ENCODE peak calls at places on chromosomes 13 and 19, in eight cellular contexts. One of them, this sample, is unnamed.

GRCh38 chr19:43901395-43902390 is 33.4 kb downstream of the ZNF45 start:
- DNase-seq in bronchial epithelial cell: peak; percentile 71
- DNase-seq in CD4-positive, alpha-beta T cell: peak; percentile 52
- DNase-seq in left ventricle myocardium inferior: peak; percentile 82
- DNase-seq in psoas muscle: peak; percentile 83
- DNase-seq in endothelial cell: peak; percentile 65
- DNase-seq in fibroblast of pulmonary artery: peak; percentile 93
- DNase-seq in HL-60: peak; percentile 87
- DNase-seq in this sample: peak; percentile 62

GRCh38 chr13:98869408-98870090 is 108.3 kb downstream of the DOCK9 start:
- DNase-seq in left ventricle myocardium inferior: peak; percentile 28
- DNase-seq in endothelial cell: no peak
- DNase-seq in fibroblast of pulmonary artery: peak; percentile 33
- DNase-seq in CD4-positive, alpha-beta T cell: no peak
- DNase-seq in HL-60: no peak
- DNase-seq in psoas muscle: no peak
- DNase-seq in bronchial epithelial cell: peak; percentile 25
- DNase-seq in this sample: no peak

GRCh38 chr13:40116008-40116407 is 460.5 kb downstream of the COG6 start:
- DNase-seq in bronchial epithelial cell: peak; percentile 92
- DNase-seq in fibroblast of pulmonary artery: peak; percentile 99
- DNase-seq in HL-60: peak; percentile 18
- DNase-seq in endothelial cell: no peak
- DNase-seq in CD4-positive, alpha-beta T cell: peak; percentile 23
- DNase-seq in left ventricle myocardium inferior: no peak
- DNase-seq in psoas muscle: no peak
- DNase-seq in this sample: no peak

GRCh38 chr19:58033741-58034475 is at the start of gene ZSCAN1:
- DNase-seq in bronchial epithelial cell: peak; percentile 22
- DNase-seq in left ventricle myocardium inferior: peak; percentile 90
- DNase-seq in endothelial cell: peak; percentile 9
- DNase-seq in HL-60: no peak
- DNase-seq in CD4-positive, alpha-beta T cell: peak; percentile 8
- DNase-seq in psoas muscle: peak; percentile 72
- DNase-seq in fibroblast of pulmonary artery: peak; percentile 49
- DNase-seq in this sample: peak; percentile 33

GRCh38 chr19:16562608-16563025 is 9.6 kb downstream of the SLC35E1 start:
- DNase-seq in bronchial epithelial cell: no peak
- DNase-seq in left ventricle myocardium inferior: no peak
- DNase-seq in fibroblast of pulmonary artery: no peak
- DNase-seq in CD4-positive, alpha-beta T cell: no peak
- DNase-seq in endothelial cell: no peak
- DNase-seq in HL-60: no peak
- DNase-seq in psoas muscle: no peak
- DNase-seq in this sample: no peak

GRCh38 chr19:41706741-41707501 is 1.5 kb upstream of the CEACAM5 start:
- DNase-seq in endothelial cell: peak; percentile 78
- DNase-seq in CD4-positive, alpha-beta T cell: peak; percentile 61
- DNase-seq in HL-60: peak; percentile 80
- DNase-seq in bronchial epithelial cell: peak; percentile 38
- DNase-seq in psoas muscle: peak; percentile 59
- DNase-seq in left ventricle myocardium inferior: peak; percentile 23
- DNase-seq in fibroblast of pulmonary artery: peak; percentile 9
- DNase-seq in this sample: peak; percentile 60

GRCh38 chr13:34258646-34259386 is 440.9 kb downstream of the RFC3 start:
- DNase-seq in HL-60: no peak
- DNase-seq in bronchial epithelial cell: no peak
- DNase-seq in endothelial cell: no peak
- DNase-seq in fibroblast of pulmonary artery: no peak
- DNase-seq in CD4-positive, alpha-beta T cell: no peak
- DNase-seq in psoas muscle: no peak
- DNase-seq in left ventricle myocardium inferior: no peak
- DNase-seq in this sample: no peak

GRCh38 chr13:28100149-28101121 is at the start of gene FLT3:
- DNase-seq in fibroblast of pulmonary artery: peak; percentile 15
- DNase-seq in endothelial cell: peak; percentile 21
- DNase-seq in left ventricle myocardium inferior: peak; percentile 18
- DNase-seq in CD4-positive, alpha-beta T cell: peak; percentile 13
- DNase-seq in bronchial epithelial cell: no peak
- DNase-seq in HL-60: peak; percentile 97
- DNase-seq in psoas muscle: peak; percentile 52
- DNase-seq in this sample: peak; percentile 48

GRCh38 chr19:20503536-20503935 is 62.0 kb downstream of the ZNF737 start:
- DNase-seq in HL-60: no peak
- DNase-seq in psoas muscle: no peak
- DNase-seq in left ventricle myocardium inferior: no peak
- DNase-seq in CD4-positive, alpha-beta T cell: no peak
- DNase-seq in endothelial cell: no peak
- DNase-seq in bronchial epithelial cell: peak; percentile 53
- DNase-seq in fibroblast of pulmonary artery: peak; percentile 25
- DNase-seq in this sample: no peak

GRCh38 chr19:17611462-17612244 is 56.2 kb downstream of the COLGALT1 start:
- DNase-seq in psoas muscle: no peak
- DNase-seq in fibroblast of pulmonary artery: no peak
- DNase-seq in bronchial epithelial cell: no peak
- DNase-seq in endothelial cell: no peak
- DNase-seq in left ventricle myocardium inferior: no peak
- DNase-seq in CD4-positive, alpha-beta T cell: no peak
- DNase-seq in HL-60: no peak
- DNase-seq in this sample: no peak

GRCh38 chr13:30908416-30908980 is 2.4 kb downstream of the MEDAG start:
- DNase-seq in HL-60: no peak
- DNase-seq in bronchial epithelial cell: no peak
- DNase-seq in CD4-positive, alpha-beta T cell: no peak
- DNase-seq in psoas muscle: no peak
- DNase-seq in fibroblast of pulmonary artery: peak; percentile 91
- DNase-seq in left ventricle myocardium inferior: peak; percentile 47
- DNase-seq in endothelial cell: no peak
- DNase-seq in this sample: no peak

GRCh38 chr13:93963266-93964131 is 516.0 kb downstream of the DCT start:
- DNase-seq in bronchial epithelial cell: peak; percentile 16
- DNase-seq in endothelial cell: no peak
- DNase-seq in left ventricle myocardium inferior: no peak
- DNase-seq in HL-60: no peak
- DNase-seq in psoas muscle: no peak
- DNase-seq in CD4-positive, alpha-beta T cell: no peak
- DNase-seq in fibroblast of pulmonary artery: peak; percentile 82
- DNase-seq in this sample: no peak

GRCh38 chr13:108214511-108215383 is 589 bp downstream of the LIG4 start:
- DNase-seq in fibroblast of pulmonary artery: no peak
- DNase-seq in HL-60: no peak
- DNase-seq in bronchial epithelial cell: peak; percentile 26
- DNase-seq in endothelial cell: peak; percentile 13
- DNase-seq in CD4-positive, alpha-beta T cell: no peak
- DNase-seq in psoas muscle: peak; percentile 57
- DNase-seq in left ventricle myocardium inferior: no peak
- DNase-seq in this sample: no peak

GRCh38 chr13:97344250-97345175 is 89.5 kb upstream of the RAP2A start:
- DNase-seq in endothelial cell: peak; percentile 41
- DNase-seq in fibroblast of pulmonary artery: peak; percentile 81
- DNase-seq in psoas muscle: peak; percentile 77
- DNase-seq in bronchial epithelial cell: peak; percentile 58
- DNase-seq in CD4-positive, alpha-beta T cell: peak; percentile 33
- DNase-seq in HL-60: peak; percentile 46
- DNase-seq in left ventricle myocardium inferior: peak; percentile 58
- DNase-seq in this sample: no peak

GRCh38 chr13:110640591-110641029 is 25.3 kb downstream of the NAXD start:
- DNase-seq in left ventricle myocardium inferior: peak; percentile 60
- DNase-seq in fibroblast of pulmonary artery: peak; percentile 24
- DNase-seq in HL-60: no peak
- DNase-seq in endothelial cell: no peak
- DNase-seq in CD4-positive, alpha-beta T cell: no peak
- DNase-seq in bronchial epithelial cell: no peak
- DNase-seq in psoas muscle: peak; percentile 73
- DNase-seq in this sample: no peak

GRCh38 chr13:56975647-56976046 is 165.1 kb upstream of the PRR20A start:
- DNase-seq in fibroblast of pulmonary artery: no peak
- DNase-seq in endothelial cell: no peak
- DNase-seq in HL-60: no peak
- DNase-seq in bronchial epithelial cell: no peak
- DNase-seq in CD4-positive, alpha-beta T cell: no peak
- DNase-seq in psoas muscle: peak; percentile 26
- DNase-seq in left ventricle myocardium inferior: no peak
- DNase-seq in this sample: no peak

GRCh38 chr19:17209126-17210036 is 5.8 kb upstream of the USE1 start:
- DNase-seq in HL-60: no peak
- DNase-seq in psoas muscle: no peak
- DNase-seq in fibroblast of pulmonary artery: peak; percentile 34
- DNase-seq in CD4-positive, alpha-beta T cell: peak; percentile 30
- DNase-seq in left ventricle myocardium inferior: no peak
- DNase-seq in endothelial cell: peak; percentile 58
- DNase-seq in bronchial epithelial cell: peak; percentile 18
- DNase-seq in this sample: no peak

GRCh38 chr19:29006057-29006735 is 206.8 kb downstream of the UQCRFS1 start:
- DNase-seq in CD4-positive, alpha-beta T cell: no peak
- DNase-seq in left ventricle myocardium inferior: no peak
- DNase-seq in endothelial cell: no peak
- DNase-seq in bronchial epithelial cell: no peak
- DNase-seq in HL-60: no peak
- DNase-seq in fibroblast of pulmonary artery: peak; percentile 4
- DNase-seq in psoas muscle: no peak
- DNase-seq in this sample: no peak

GRCh38 chr13:100725472-100725871 is 50.9 kb upstream of the TMTC4 start:
- DNase-seq in endothelial cell: no peak
- DNase-seq in psoas muscle: no peak
- DNase-seq in CD4-positive, alpha-beta T cell: no peak
- DNase-seq in bronchial epithelial cell: no peak
- DNase-seq in HL-60: no peak
- DNase-seq in fibroblast of pulmonary artery: no peak
- DNase-seq in left ventricle myocardium inferior: no peak
- DNase-seq in this sample: no peak

GRCh38 chr13:81929988-81930387 is 1589.1 kb upstream of the SPRY2 start:
- DNase-seq in HL-60: no peak
- DNase-seq in psoas muscle: no peak
- DNase-seq in bronchial epithelial cell: peak; percentile 31
- DNase-seq in left ventricle myocardium inferior: no peak
- DNase-seq in endothelial cell: no peak
- DNase-seq in fibroblast of pulmonary artery: peak; percentile 34
- DNase-seq in CD4-positive, alpha-beta T cell: no peak
- DNase-seq in this sample: no peak

GRCh38 chr13:81927347-81927746 is 1586.4 kb upstream of the SPRY2 start:
- DNase-seq in HL-60: no peak
- DNase-seq in psoas muscle: no peak
- DNase-seq in bronchial epithelial cell: peak; percentile 13
- DNase-seq in endothelial cell: no peak
- DNase-seq in left ventricle myocardium inferior: no peak
- DNase-seq in CD4-positive, alpha-beta T cell: no peak
- DNase-seq in fibroblast of pulmonary artery: no peak
- DNase-seq in this sample: no peak
- TF ChIP-seq CTCF in HL-60: no peak
- TF ChIP-seq CTCF in psoas muscle: no peak
- TF ChIP-seq CTCF in bronchial epithelial cell: no peak
- TF ChIP-seq CTCF in endothelial cell: peak; percentile 34
- TF ChIP-seq CTCF in left ventricle myocardium inferior: no peak
- TF ChIP-seq CTCF in CD4-positive, alpha-beta T cell: no peak
- TF ChIP-seq CTCF in fibroblast of pulmonary artery: no peak
- TF ChIP-seq CTCF in this sample: no peak

GRCh38 chr13:20127563-20128458 is 33.0 kb downstream of the GJA3 start:
- DNase-seq in bronchial epithelial cell: no peak
- DNase-seq in psoas muscle: peak; percentile 83
- DNase-seq in HL-60: peak; percentile 72
- DNase-seq in CD4-positive, alpha-beta T cell: peak; percentile 28
- DNase-seq in endothelial cell: peak; percentile 51
- DNase-seq in left ventricle myocardium inferior: peak; percentile 77
- DNase-seq in fibroblast of pulmonary artery: peak; percentile 44
- DNase-seq in this sample: peak; percentile 31
- TF ChIP-seq CTCF in bronchial epithelial cell: peak; percentile 64
- TF ChIP-seq CTCF in psoas muscle: peak; percentile 42
- TF ChIP-seq CTCF in HL-60: peak; percentile 49
- TF ChIP-seq CTCF in CD4-positive, alpha-beta T cell: peak; percentile 29
- TF ChIP-seq CTCF in endothelial cell: no peak
- TF ChIP-seq CTCF in left ventricle myocardium inferior: peak; percentile 60
- TF ChIP-seq CTCF in fibroblast of pulmonary artery: peak; percentile 27
- TF ChIP-seq CTCF in this sample: no peak

GRCh38 chr19:49832556-49832955 is 14.5 kb downstream of the MED25 start:
- DNase-seq in endothelial cell: no peak
- DNase-seq in bronchial epithelial cell: no peak
- DNase-seq in CD4-positive, alpha-beta T cell: no peak
- DNase-seq in fibroblast of pulmonary artery: no peak
- DNase-seq in left ventricle myocardium inferior: no peak
- DNase-seq in HL-60: peak; percentile 69
- DNase-seq in psoas muscle: no peak
- DNase-seq in this sample: no peak

GRCh38 chr19:49829200-49829599 is 11.1 kb downstream of the MED25 start:
- DNase-seq in left ventricle myocardium inferior: no peak
- DNase-seq in endothelial cell: no peak
- DNase-seq in psoas muscle: no peak
- DNase-seq in HL-60: no peak
- DNase-seq in CD4-positive, alpha-beta T cell: no peak
- DNase-seq in fibroblast of pulmonary artery: no peak
- DNase-seq in bronchial epithelial cell: no peak
- DNase-seq in this sample: no peak

GRCh38 chr19:49831592-49831991 is 13.5 kb downstream of the MED25 start:
- DNase-seq in endothelial cell: no peak
- DNase-seq in psoas muscle: no peak
- DNase-seq in bronchial epithelial cell: no peak
- DNase-seq in left ventricle myocardium inferior: no peak
- DNase-seq in fibroblast of pulmonary artery: no peak
- DNase-seq in CD4-positive, alpha-beta T cell: no peak
- DNase-seq in HL-60: peak; percentile 49
- DNase-seq in this sample: no peak

GRCh38 chr19:49829721-49830120 is 11.6 kb downstream of the MED25 start:
- DNase-seq in HL-60: no peak
- DNase-seq in fibroblast of pulmonary artery: no peak
- DNase-seq in bronchial epithelial cell: no peak
- DNase-seq in CD4-positive, alpha-beta T cell: no peak
- DNase-seq in left ventricle myocardium inferior: no peak
- DNase-seq in psoas muscle: no peak
- DNase-seq in endothelial cell: no peak
- DNase-seq in this sample: no peak

GRCh38 chr19:49830766-49831165 is 12.7 kb downstream of the MED25 start:
- DNase-seq in bronchial epithelial cell: no peak
- DNase-seq in endothelial cell: no peak
- DNase-seq in fibroblast of pulmonary artery: no peak
- DNase-seq in HL-60: no peak
- DNase-seq in left ventricle myocardium inferior: no peak
- DNase-seq in CD4-positive, alpha-beta T cell: no peak
- DNase-seq in psoas muscle: no peak
- DNase-seq in this sample: no peak
- TF ChIP-seq CTCF in bronchial epithelial cell: no peak
- TF ChIP-seq CTCF in endothelial cell: no peak
- TF ChIP-seq CTCF in fibroblast of pulmonary artery: no peak
- TF ChIP-seq CTCF in HL-60: no peak
- TF ChIP-seq CTCF in left ventricle myocardium inferior: no peak
- TF ChIP-seq CTCF in CD4-positive, alpha-beta T cell: no peak
- TF ChIP-seq CTCF in psoas muscle: no peak
- TF ChIP-seq CTCF in this sample: no peak

DNA sequence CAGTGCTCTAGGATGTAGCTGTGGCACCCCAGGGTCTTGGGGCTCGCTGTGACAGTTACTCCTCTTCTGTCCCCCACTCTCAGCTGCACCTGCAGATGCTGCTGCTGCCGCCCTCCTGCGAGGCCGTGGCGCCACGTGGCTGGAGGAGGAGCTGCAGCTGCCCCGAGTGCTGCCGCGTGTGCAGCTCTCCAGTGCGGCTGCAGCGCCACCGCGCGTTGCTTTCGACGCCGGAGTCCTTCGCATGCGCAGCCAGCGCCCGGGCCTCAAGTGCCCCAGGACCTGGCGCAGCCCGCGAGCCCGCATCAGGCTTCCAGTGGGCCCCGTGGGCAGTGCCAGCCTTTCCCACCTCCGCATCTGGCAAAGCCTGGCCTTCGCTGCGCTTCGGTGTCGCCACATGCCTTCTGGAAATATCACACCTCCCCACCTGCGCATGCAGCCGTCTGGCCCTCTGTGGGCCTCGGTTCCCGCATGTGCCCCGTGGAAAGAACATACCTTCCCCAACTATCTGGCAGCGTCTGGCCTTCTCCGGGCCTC is 692 bp upstream of the ZNF580 start:
- DNase-seq in bronchial epithelial cell: no peak
- DNase-seq in left ventricle myocardium inferior: peak; percentile 65
- DNase-seq in endothelial cell: no peak
- DNase-seq in CD4-positive, alpha-beta T cell: peak; percentile 82
- DNase-seq in HL-60: peak; percentile 44
- DNase-seq in psoas muscle: peak; percentile 89
- DNase-seq in fibroblast of pulmonary artery: peak; percentile 78
- DNase-seq in this sample: peak; percentile 58
- TF ChIP-seq CTCF in bronchial epithelial cell: peak; percentile 74
- TF ChIP-seq CTCF in left ventricle myocardium inferior: peak; percentile 50
- TF ChIP-seq CTCF in endothelial cell: no peak
- TF ChIP-seq CTCF in CD4-positive, alpha-beta T cell: peak; percentile 47
- TF ChIP-seq CTCF in HL-60: no peak
- TF ChIP-seq CTCF in psoas muscle: peak; percentile 45
- TF ChIP-seq CTCF in fibroblast of pulmonary artery: peak; percentile 37
- TF ChIP-seq CTCF in this sample: no peak